ENCODE peak calls at places on chromosomes 11 and 22, in nine cellular contexts. One of them, this sample, is unnamed.

GRCh38 chr11:34644669-34645406 is 23.9 kb downstream of the EHF start:
- DNase-seq in CD8-positive, alpha-beta memory T cell: no peak
- DNase-seq in adrenal gland: no peak
- DNase-seq in endothelial cell of umbilical vein: no peak
- DNase-seq in gastrocnemius medialis: no peak
- DNase-seq in mesenchymal stem cell: peak; percentile 88
- DNase-seq in uterus: no peak
- DNase-seq in SJCRH30: no peak
- DNase-seq in HepG2: no peak
- DNase-seq in this sample: no peak

GRCh38 chr22:27267145-27267544 is 534.4 kb downstream of the MN1 start:
- DNase-seq in CD8-positive, alpha-beta memory T cell: no peak
- DNase-seq in adrenal gland: no peak
- DNase-seq in endothelial cell of umbilical vein: no peak
- DNase-seq in gastrocnemius medialis: no peak
- DNase-seq in mesenchymal stem cell: no peak
- DNase-seq in uterus: no peak
- DNase-seq in SJCRH30: no peak
- DNase-seq in HepG2: no peak
- DNase-seq in this sample: no peak

GRCh38 chr11:117604349-117604995 is 192.5 kb downstream of the DSCAML1 start:
- DNase-seq in CD8-positive, alpha-beta memory T cell: no peak
- DNase-seq in adrenal gland: no peak
- DNase-seq in endothelial cell of umbilical vein: no peak
- DNase-seq in gastrocnemius medialis: no peak
- DNase-seq in mesenchymal stem cell: peak; percentile 5
- DNase-seq in uterus: no peak
- DNase-seq in SJCRH30: no peak
- DNase-seq in HepG2: no peak
- DNase-seq in this sample: no peak

GRCh38 chr11:9210922-9211320 is 54.2 kb downstream of the DENND5A start:
- DNase-seq in CD8-positive, alpha-beta memory T cell: no peak
- DNase-seq in adrenal gland: no peak
- DNase-seq in endothelial cell of umbilical vein: no peak
- DNase-seq in gastrocnemius medialis: no peak
- DNase-seq in mesenchymal stem cell: peak; percentile 52
- DNase-seq in uterus: no peak
- DNase-seq in SJCRH30: peak; percentile 25
- DNase-seq in HepG2: no peak
- DNase-seq in this sample: no peak

GRCh38 chr11:109697140-109697843 is 275.3 kb downstream of the C11orf87 start:
- DNase-seq in CD8-positive, alpha-beta memory T cell: no peak
- DNase-seq in adrenal gland: peak; percentile 13
- DNase-seq in endothelial cell of umbilical vein: peak; percentile 44
- DNase-seq in gastrocnemius medialis: no peak
- DNase-seq in mesenchymal stem cell: peak; percentile 64
- DNase-seq in uterus: no peak
- DNase-seq in SJCRH30: peak; percentile 61
- DNase-seq in HepG2: peak; percentile 23
- DNase-seq in this sample: no peak

GRCh38 chr11:8265681-8266241 is 2.1 kb upstream of the LMO1 start:
- DNase-seq in CD8-positive, alpha-beta memory T cell: no peak
- DNase-seq in adrenal gland: no peak
- DNase-seq in endothelial cell of umbilical vein: no peak
- DNase-seq in gastrocnemius medialis: peak; percentile 6
- DNase-seq in mesenchymal stem cell: no peak
- DNase-seq in uterus: peak; percentile 10
- DNase-seq in SJCRH30: no peak
- DNase-seq in HepG2: no peak
- DNase-seq in this sample: no peak

GRCh38 chr11:69013009-69013951 is at the start of gene MRGPRF:
- DNase-seq in CD8-positive, alpha-beta memory T cell: no peak
- DNase-seq in adrenal gland: peak; percentile 53
- DNase-seq in endothelial cell of umbilical vein: no peak
- DNase-seq in gastrocnemius medialis: peak; percentile 79
- DNase-seq in mesenchymal stem cell: peak; percentile 82
- DNase-seq in uterus: peak; percentile 98
- DNase-seq in SJCRH30: peak; percentile 72
- DNase-seq in HepG2: no peak
- DNase-seq in this sample: peak; percentile 81

GRCh38 chr11:108965602-108966001 is 300.7 kb downstream of the DDX10 start:
- DNase-seq in CD8-positive, alpha-beta memory T cell: no peak
- DNase-seq in adrenal gland: no peak
- DNase-seq in endothelial cell of umbilical vein: no peak
- DNase-seq in gastrocnemius medialis: peak; percentile 51
- DNase-seq in mesenchymal stem cell: peak; percentile 96
- DNase-seq in uterus: no peak
- DNase-seq in SJCRH30: no peak
- DNase-seq in HepG2: no peak
- DNase-seq in this sample: no peak

GRCh38 chr11:122202951-122203456 is 87.0 kb upstream of the BLID start:
- DNase-seq in CD8-positive, alpha-beta memory T cell: no peak
- DNase-seq in adrenal gland: peak; percentile 62
- DNase-seq in endothelial cell of umbilical vein: no peak
- DNase-seq in gastrocnemius medialis: peak; percentile 63
- DNase-seq in mesenchymal stem cell: peak; percentile 76
- DNase-seq in uterus: peak; percentile 85
- DNase-seq in SJCRH30: peak; percentile 70
- DNase-seq in HepG2: peak; percentile 17
- DNase-seq in this sample: peak; percentile 51

GRCh38 chr11:58999291-58999680 is 60.0 kb downstream of the GLYATL1 start:
- DNase-seq in CD8-positive, alpha-beta memory T cell: no peak
- DNase-seq in adrenal gland: no peak
- DNase-seq in endothelial cell of umbilical vein: no peak
- DNase-seq in gastrocnemius medialis: no peak
- DNase-seq in mesenchymal stem cell: no peak
- DNase-seq in uterus: no peak
- DNase-seq in SJCRH30: no peak
- DNase-seq in HepG2: no peak
- DNase-seq in this sample: peak; percentile 23

GRCh38 chr11:701741-702513 is 4.1 kb upstream of the EPS8L2 start:
- DNase-seq in CD8-positive, alpha-beta memory T cell: no peak
- DNase-seq in adrenal gland: no peak
- DNase-seq in endothelial cell of umbilical vein: no peak
- DNase-seq in gastrocnemius medialis: peak; percentile 11
- DNase-seq in mesenchymal stem cell: no peak
- DNase-seq in uterus: no peak
- DNase-seq in SJCRH30: no peak
- DNase-seq in HepG2: no peak
- DNase-seq in this sample: no peak

GRCh38 chr11:44564653-44565007 is 833 bp upstream of the CD82 start:
- DNase-seq in CD8-positive, alpha-beta memory T cell: no peak
- DNase-seq in adrenal gland: peak; percentile 89
- DNase-seq in endothelial cell of umbilical vein: no peak
- DNase-seq in gastrocnemius medialis: peak; percentile 95
- DNase-seq in mesenchymal stem cell: peak; percentile 87
- DNase-seq in uterus: no peak
- DNase-seq in SJCRH30: peak; percentile 89
- DNase-seq in HepG2: no peak
- DNase-seq in this sample: no peak

GRCh38 chr22:20728523-20729190 is 45.3 kb upstream of the SERPIND1 start:
- DNase-seq in CD8-positive, alpha-beta memory T cell: no peak
- DNase-seq in adrenal gland: no peak
- DNase-seq in endothelial cell of umbilical vein: no peak
- DNase-seq in gastrocnemius medialis: no peak
- DNase-seq in mesenchymal stem cell: no peak
- DNase-seq in uterus: no peak
- DNase-seq in SJCRH30: no peak
- DNase-seq in HepG2: no peak
- DNase-seq in this sample: no peak

GRCh38 chr22:35140879-35141745 is 75.2 kb downstream of the ISX start:
- DNase-seq in CD8-positive, alpha-beta memory T cell: no peak
- DNase-seq in adrenal gland: no peak
- DNase-seq in endothelial cell of umbilical vein: no peak
- DNase-seq in gastrocnemius medialis: no peak
- DNase-seq in mesenchymal stem cell: no peak
- DNase-seq in uterus: no peak
- DNase-seq in SJCRH30: peak; percentile 28
- DNase-seq in HepG2: no peak
- DNase-seq in this sample: peak; percentile 82

GRCh38 chr11:133492895-133493294 is 39.4 kb downstream of the OPCML start:
- DNase-seq in CD8-positive, alpha-beta memory T cell: no peak
- DNase-seq in adrenal gland: no peak
- DNase-seq in endothelial cell of umbilical vein: no peak
- DNase-seq in gastrocnemius medialis: no peak
- DNase-seq in mesenchymal stem cell: no peak
- DNase-seq in uterus: no peak
- DNase-seq in SJCRH30: no peak
- DNase-seq in HepG2: no peak
- DNase-seq in this sample: no peak

DNA sequence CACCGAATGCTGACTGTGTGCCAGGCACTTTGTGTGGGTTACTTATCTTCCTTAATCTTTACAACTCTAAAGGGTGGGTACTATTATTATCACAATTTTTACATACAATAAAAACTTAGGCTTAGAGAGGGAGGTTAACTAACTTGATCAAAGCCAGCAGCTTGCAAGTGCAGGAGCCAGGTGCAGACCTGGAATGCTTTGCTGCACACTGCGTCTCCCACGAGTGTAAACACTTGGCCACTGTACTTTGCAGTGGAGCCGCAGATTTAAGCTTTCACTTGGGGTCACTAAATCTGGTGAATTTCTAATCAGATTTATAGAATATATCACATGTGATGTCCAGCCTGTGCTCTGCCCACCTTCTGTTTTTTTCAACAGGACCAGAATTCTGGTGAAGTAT is 36.7 kb downstream of the AMOTL1 start:
- DNase-seq in CD8-positive, alpha-beta memory T cell: no peak
- DNase-seq in adrenal gland: no peak
- DNase-seq in endothelial cell of umbilical vein: no peak
- DNase-seq in gastrocnemius medialis: no peak
- DNase-seq in mesenchymal stem cell: no peak
- DNase-seq in uterus: no peak
- DNase-seq in SJCRH30: no peak
- DNase-seq in HepG2: no peak
- DNase-seq in this sample: no peak
- H3K4me1 ChIP-seq in CD8-positive, alpha-beta memory T cell: no peaks in the 10 kb centered on the region
- H3K4me1 ChIP-seq in adrenal gland: peaks cover 27% of the 10 kb centered on the region
- H3K4me1 ChIP-seq in endothelial cell of umbilical vein: no peaks in the 10 kb centered on the region
- H3K4me1 ChIP-seq in gastrocnemius medialis: peaks cover 67% of the 10 kb centered on the region
- H3K4me1 ChIP-seq in mesenchymal stem cell: peaks cover 12% of the 10 kb centered on the region
- H3K4me1 ChIP-seq in uterus: peaks cover 6% of the 10 kb centered on the region
- H3K4me1 ChIP-seq in SJCRH30: peaks cover 49% of the 10 kb centered on the region
- H3K4me1 ChIP-seq in HepG2: no peaks in the 10 kb centered on the region
- H3K4me1 ChIP-seq in this sample: no peaks in the 10 kb centered on the region

GRCh38 chr22:40043793-40044101 is 49.0 kb downstream of the FAM83F start:
- DNase-seq in CD8-positive, alpha-beta memory T cell: no peak
- DNase-seq in adrenal gland: no peak
- DNase-seq in endothelial cell of umbilical vein: no peak
- DNase-seq in gastrocnemius medialis: no peak
- DNase-seq in mesenchymal stem cell: no peak
- DNase-seq in uterus: no peak
- DNase-seq in SJCRH30: no peak
- DNase-seq in HepG2: no peak
- DNase-seq in this sample: no peak
- H3K4me1 ChIP-seq in CD8-positive, alpha-beta memory T cell: peaks cover 36% of the 10 kb centered on the region
- H3K4me1 ChIP-seq in adrenal gland: peaks cover 38% of the 10 kb centered on the region
- H3K4me1 ChIP-seq in endothelial cell of umbilical vein: peaks cover 19% of the 10 kb centered on the region
- H3K4me1 ChIP-seq in gastrocnemius medialis: peaks cover 47% of the 10 kb centered on the region
- H3K4me1 ChIP-seq in mesenchymal stem cell: peaks cover 5% of the 10 kb centered on the region
- H3K4me1 ChIP-seq in uterus: no peaks in the 10 kb centered on the region
- H3K4me1 ChIP-seq in SJCRH30: peaks cover 12% of the 10 kb centered on the region
- H3K4me1 ChIP-seq in HepG2: peaks cover 16% of the 10 kb centered on the region
- H3K4me1 ChIP-seq in this sample: peaks cover 6% of the 10 kb centered on the region

GRCh38 chr22:50626314-50626855 is 1.6 kb downstream of the ARSA start:
- DNase-seq in CD8-positive, alpha-beta memory T cell: no peak
- DNase-seq in adrenal gland: no peak
- DNase-seq in endothelial cell of umbilical vein: no peak
- DNase-seq in gastrocnemius medialis: no peak
- DNase-seq in mesenchymal stem cell: no peak
- DNase-seq in uterus: no peak
- DNase-seq in SJCRH30: no peak
- DNase-seq in HepG2: no peak
- DNase-seq in this sample: no peak

GRCh38 chr22:50625568-50626313 is 2.2 kb downstream of the ARSA start:
- DNase-seq in CD8-positive, alpha-beta memory T cell: no peak
- DNase-seq in adrenal gland: no peak
- DNase-seq in endothelial cell of umbilical vein: no peak
- DNase-seq in gastrocnemius medialis: no peak
- DNase-seq in mesenchymal stem cell: no peak
- DNase-seq in uterus: no peak
- DNase-seq in SJCRH30: no peak
- DNase-seq in HepG2: no peak
- DNase-seq in this sample: no peak

GRCh38 chr22:50622723-50623327 is 5.1 kb downstream of the ARSA start:
- DNase-seq in CD8-positive, alpha-beta memory T cell: no peak
- DNase-seq in adrenal gland: no peak
- DNase-seq in endothelial cell of umbilical vein: no peak
- DNase-seq in gastrocnemius medialis: no peak
- DNase-seq in mesenchymal stem cell: no peak
- DNase-seq in uterus: no peak
- DNase-seq in SJCRH30: no peak
- DNase-seq in HepG2: peak; percentile 68
- DNase-seq in this sample: peak; percentile 91

GRCh38 chr22:50625131-50625567 is 2.8 kb downstream of the ARSA start:
- DNase-seq in CD8-positive, alpha-beta memory T cell: no peak
- DNase-seq in adrenal gland: no peak
- DNase-seq in endothelial cell of umbilical vein: no peak
- DNase-seq in gastrocnemius medialis: no peak
- DNase-seq in mesenchymal stem cell: no peak
- DNase-seq in uterus: no peak
- DNase-seq in SJCRH30: no peak
- DNase-seq in HepG2: no peak
- DNase-seq in this sample: no peak

DNA sequence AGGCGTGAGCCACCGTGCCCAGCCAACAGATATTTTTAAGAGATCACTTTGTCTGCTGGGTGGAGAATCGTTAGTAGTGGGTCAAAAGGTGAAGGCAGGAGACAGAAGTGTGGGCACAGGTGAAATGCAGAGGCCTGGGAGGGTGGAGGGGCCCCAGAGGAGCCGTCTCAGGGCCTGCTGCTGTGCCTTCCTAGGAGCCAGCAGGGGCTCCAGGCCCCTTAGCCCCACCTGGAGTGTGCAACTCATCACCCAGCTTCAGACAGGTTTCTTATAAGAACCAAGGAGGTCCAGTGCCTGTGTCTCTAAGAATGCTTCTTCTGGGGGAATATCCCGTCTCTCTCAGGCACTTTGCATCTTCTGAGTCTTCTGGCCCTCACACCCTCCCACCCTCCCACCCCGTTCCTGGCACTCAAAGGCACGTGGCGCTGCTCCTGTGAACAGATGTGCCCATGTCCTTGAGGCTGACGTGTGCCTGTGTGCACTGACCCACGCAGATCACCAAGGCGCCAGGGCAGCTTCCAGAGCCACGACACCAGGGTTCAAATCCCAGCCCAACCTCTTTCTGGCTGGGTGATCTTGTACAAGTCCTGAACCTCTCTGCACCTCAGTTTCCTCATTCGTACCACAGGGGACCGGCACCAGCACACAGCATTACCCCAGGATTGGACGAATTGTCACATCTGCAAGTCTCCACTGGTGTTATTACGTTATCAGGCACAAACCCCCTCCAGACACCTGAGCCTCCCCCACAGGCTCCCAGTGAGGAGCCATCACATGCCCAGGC is 3.4 kb downstream of the ARSA start:
- DNase-seq in CD8-positive, alpha-beta memory T cell: no peak
- DNase-seq in adrenal gland: no peak
- DNase-seq in endothelial cell of umbilical vein: no peak
- DNase-seq in gastrocnemius medialis: no peak
- DNase-seq in mesenchymal stem cell: no peak
- DNase-seq in uterus: no peak
- DNase-seq in SJCRH30: no peak
- DNase-seq in HepG2: no peak
- DNase-seq in this sample: no peak
- H3K4me1 ChIP-seq in CD8-positive, alpha-beta memory T cell: peaks cover 50% of the 10 kb centered on the region
- H3K4me1 ChIP-seq in adrenal gland: peaks cover 25% of the 10 kb centered on the region
- H3K4me1 ChIP-seq in endothelial cell of umbilical vein: peaks cover 24% of the 10 kb centered on the region
- H3K4me1 ChIP-seq in gastrocnemius medialis: peaks cover 31% of the 10 kb centered on the region
- H3K4me1 ChIP-seq in mesenchymal stem cell: peaks cover 27% of the 10 kb centered on the region
- H3K4me1 ChIP-seq in uterus: peaks cover 11% of the 10 kb centered on the region
- H3K4me1 ChIP-seq in SJCRH30: peaks cover 4% of the 10 kb centered on the region
- H3K4me1 ChIP-seq in HepG2: peaks cover 73% of the 10 kb centered on the region
- H3K4me1 ChIP-seq in this sample: peaks cover 8% of the 10 kb centered on the region

GRCh38 chr22:24514241-24515024 is 19.3 kb downstream of the UPB1 start:
- DNase-seq in CD8-positive, alpha-beta memory T cell: no peak
- DNase-seq in adrenal gland: no peak
- DNase-seq in endothelial cell of umbilical vein: no peak
- DNase-seq in gastrocnemius medialis: no peak
- DNase-seq in mesenchymal stem cell: no peak
- DNase-seq in uterus: no peak
- DNase-seq in SJCRH30: peak; percentile 55
- DNase-seq in HepG2: peak; percentile 76
- DNase-seq in this sample: peak; percentile 59
- H3K4me1 ChIP-seq in CD8-positive, alpha-beta memory T cell: no peaks in the 10 kb centered on the region
- H3K4me1 ChIP-seq in adrenal gland: peaks cover 18% of the 10 kb centered on the region
- H3K4me1 ChIP-seq in endothelial cell of umbilical vein: no peaks in the 10 kb centered on the region
- H3K4me1 ChIP-seq in gastrocnemius medialis: peaks cover 22% of the 10 kb centered on the region
- H3K4me1 ChIP-seq in mesenchymal stem cell: peaks cover 15% of the 10 kb centered on the region
- H3K4me1 ChIP-seq in uterus: no peaks in the 10 kb centered on the region
- H3K4me1 ChIP-seq in SJCRH30: peaks cover 23% of the 10 kb centered on the region
- H3K4me1 ChIP-seq in HepG2: peaks cover 98% of the 10 kb centered on the region
- H3K4me1 ChIP-seq in this sample: peaks cover 14% of the 10 kb centered on the region

This sample was measured in colonic mucosa.